ENCODE peak calls at places on chromosomes 3 and 15, in seven cellular contexts. L is A549; B is astrocyte of the spinal cord; J is cardiac muscle cell; C is K562; Q is H9; F is CD8-positive, alpha-beta T cell. E is an unnamed sample.

GRCh38 chr15:73781038-73781925 is 28.1 kb upstream of the INSYN1 start:
- DNase-seq in L (peak; percentile 36), Q (peak; percentile 56), F (no peak), J (peak; percentile 50), C (peak; percentile 60), B (no peak), E (no peak)

GRCh38 chr3:170226426-170226960 is 4.3 kb downstream of the PRKCI start:
- DNase-seq in L (no peak), C (no peak), Q (no peak), F (no peak), J (peak; percentile 32), B (peak; percentile 23), E (no peak)

GRCh38 chr15:47717036-47717611 is at the start of gene SEMA6D:
- DNase-seq in Q (peak; percentile 85), C (no peak), J (peak; percentile 79), B (peak; percentile 83), L (peak; percentile 12), F (no peak), E (peak; percentile 57)

GRCh38 chr3:106711650-106712049 is 665.6 kb upstream of the CCDC54 start:
- DNase-seq in J (peak; percentile 15), B (peak; percentile 81), F (no peak), L (no peak), C (no peak), Q (no peak), E (no peak)

GRCh38 chr3:47850062-47850802 is 47.3 kb downstream of the DHX30 start:
- DNase-seq in F (no peak), B (peak; percentile 32), Q (no peak), L (peak; percentile 44), C (peak; percentile 46), J (peak; percentile 48), E (no peak)

GRCh38 chr3:113607219-113607596 is 74.9 kb downstream of the SIDT1 start:
- DNase-seq in C (no peak), Q (no peak), J (no peak), F (no peak), B (no peak), L (no peak), E (no peak)

GRCh38 chr3:161369531-161369930 is 1.8 kb downstream of the SPTSSB start:
- DNase-seq in J (no peak), L (no peak), B (no peak), F (no peak), Q (no peak), C (no peak), E (no peak)

GRCh38 chr3:131072845-131073244 is 46.2 kb downstream of the NEK11 start:
- DNase-seq in B (no peak), Q (no peak), F (no peak), C (peak; percentile 4), L (no peak), J (peak; percentile 89), E (no peak)

GRCh38 chr3:16849240-16849639 is 35.5 kb upstream of the PLCL2 start:
- DNase-seq in B (peak; percentile 62), Q (no peak), J (peak; percentile 56), L (no peak), F (peak; percentile 44), C (no peak), E (peak; percentile 37)

GRCh38 chr3:151537751-151538150 is 76.9 kb upstream of the IGSF10 start:
- DNase-seq in B (peak; percentile 50), L (no peak), C (no peak), Q (no peak), F (no peak), J (peak; percentile 64), E (no peak)

GRCh38 chr3:20776717-20777116 is 590.7 kb upstream of the SGO1 start:
- DNase-seq in J (peak; percentile 15), B (no peak), L (no peak), F (no peak), C (no peak), Q (no peak), E (no peak)

GRCh38 chr15:55344206-55344605 is 25.2 kb downstream of the PIGB start:
- DNase-seq in Q (peak; percentile 50), C (no peak), J (peak; percentile 7), B (no peak), F (no peak), L (no peak), E (no peak)

GRCh38 chr3:47455806-47456452 is 19.8 kb downstream of the SCAP start:
- DNase-seq in L (no peak), C (no peak), J (peak; percentile 64), B (no peak), Q (no peak), F (no peak), E (no peak)

GRCh38 chr3:45341876-45342275 is 46.5 kb upstream of the LARS2 start:
- DNase-seq in B (no peak), L (no peak), F (no peak), Q (no peak), C (no peak), J (no peak), E (no peak)

GRCh38 chr3:45347329-45348000 is 40.9 kb upstream of the LARS2 start:
- DNase-seq in C (no peak), F (no peak), B (no peak), L (no peak), J (peak; percentile 12), Q (no peak), E (no peak)

GRCh38 chr3:45337839-45338470 is 50.4 kb upstream of the LARS2 start:
- DNase-seq in J (no peak), L (no peak), F (no peak), Q (no peak), C (no peak), B (no peak), E (no peak)

GRCh38 chr3:45345849-45346535 is 42.4 kb upstream of the LARS2 start:
- DNase-seq in Q (no peak), L (no peak), C (peak; percentile 73), F (no peak), J (no peak), B (no peak), E (no peak)

DNA sequence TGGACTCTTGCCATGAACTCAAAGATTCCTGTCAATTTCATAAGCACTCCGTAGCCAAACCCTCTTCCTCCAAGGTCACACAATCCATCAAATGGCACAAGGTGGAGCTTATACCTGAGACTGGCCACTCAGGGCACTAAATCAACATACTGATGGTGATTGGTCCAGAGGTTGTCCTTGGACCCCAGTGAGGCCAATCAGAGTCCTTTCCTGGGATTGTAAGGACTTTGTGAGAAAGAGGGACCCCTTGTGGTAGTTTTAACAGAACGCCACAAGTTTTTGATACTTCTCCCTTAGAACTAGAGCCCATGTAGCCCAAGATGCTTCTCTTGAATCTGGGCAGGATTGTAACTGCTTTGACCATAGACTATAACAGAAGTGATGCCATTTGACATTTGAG is 44.4 kb upstream of the LARS2 start:
- DNase-seq in B (no peak), F (no peak), Q (peak; percentile 44), C (peak; percentile 75), L (peak; percentile 47), J (peak; percentile 10), E (no peak)
- TF ChIP-seq CTCF in B (no peak), F (no peak), Q (peak; percentile 58), C (peak; percentile 46), L (no peak), J (no peak), E (no peak)

GRCh38 chr3:44969170-44969569 is 6.8 kb downstream of the ZDHHC3 start:
- DNase-seq in F (no peak), C (no peak), L (no peak), Q (no peak), J (no peak), B (no peak), E (no peak)

GRCh38 chr3:44965165-44965564 is 10.8 kb downstream of the ZDHHC3 start:
- DNase-seq in L (no peak), Q (no peak), C (no peak), B (no peak), J (no peak), F (no peak), E (no peak)

GRCh38 chr3:44969779-44970178 is 6.2 kb downstream of the ZDHHC3 start:
- DNase-seq in J (no peak), F (no peak), B (no peak), L (no peak), Q (no peak), C (no peak), E (no peak)

GRCh38 chr3:44968447-44968858 is 7.5 kb downstream of the ZDHHC3 start:
- DNase-seq in Q (no peak), J (no peak), L (no peak), F (no peak), B (no peak), C (no peak), E (no peak)

DNA sequence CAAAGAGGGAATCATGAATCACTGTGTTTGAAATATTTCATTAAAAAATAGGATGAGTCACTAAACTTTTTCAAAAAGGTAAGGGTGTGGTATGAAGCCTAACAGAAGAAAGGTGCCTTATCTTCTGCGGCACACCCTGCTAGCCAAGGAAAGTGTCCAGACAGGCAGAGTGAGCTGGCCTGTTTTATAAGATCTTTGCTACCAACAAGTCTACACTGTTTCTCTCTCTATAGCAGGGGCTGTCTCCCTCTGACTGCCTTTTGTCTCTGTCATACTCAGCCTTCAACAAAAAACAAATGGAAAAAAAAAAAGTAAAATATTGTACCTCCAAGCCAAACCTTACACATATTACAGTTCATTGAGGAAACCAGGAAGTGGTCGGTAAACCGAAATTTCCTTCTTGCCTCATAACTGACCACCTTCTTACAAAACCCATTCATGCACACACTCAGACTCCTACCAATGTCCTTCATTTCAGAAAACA is 9.1 kb downstream of the ZDHHC3 start:
- DNase-seq in Q (no peak), L (no peak), B (no peak), F (no peak), J (peak; percentile 34), C (peak; percentile 83), E (no peak)
- TF ChIP-seq CTCF in Q (no peak), L (no peak), B (no peak), F (no peak), J (no peak), C (no peak), E (no peak)

DNA sequence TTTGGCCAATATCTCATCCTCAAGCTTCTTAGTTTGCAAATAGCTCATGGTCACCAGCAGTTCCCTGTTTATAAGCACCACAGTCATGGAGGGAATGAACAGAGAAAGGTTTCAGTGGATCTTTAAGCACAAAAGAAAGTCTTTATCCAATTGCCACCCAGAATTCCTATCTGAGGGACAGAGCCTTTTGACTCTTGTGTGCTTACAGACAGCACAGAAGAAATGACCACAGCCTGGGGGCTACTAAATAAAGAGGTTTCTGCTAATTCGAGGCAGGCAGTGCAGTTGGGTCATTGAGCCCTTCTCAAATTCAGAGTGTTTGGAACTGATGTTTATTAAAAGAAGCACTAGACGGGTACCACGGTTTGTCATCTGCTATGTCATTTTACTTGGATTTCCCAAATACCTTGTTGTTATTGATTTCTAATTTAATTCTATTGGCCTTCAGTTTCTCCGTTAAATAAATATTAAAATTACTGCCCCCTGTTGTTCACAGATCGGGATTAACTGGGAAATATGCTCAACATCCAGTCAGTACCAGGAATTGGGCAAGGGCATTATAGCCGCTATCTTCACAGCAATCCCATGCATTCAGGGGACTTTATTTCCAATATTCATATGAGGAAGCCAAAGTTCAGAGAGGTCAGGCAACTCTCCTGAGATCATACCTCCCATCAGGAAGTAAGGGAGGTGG is 3.6 kb downstream of the PRICKLE2 start:
- DNase-seq in Q (no peak), F (no peak), C (no peak), L (no peak), J (no peak), B (no peak), E (no peak)
- TF ChIP-seq CTCF in Q (no peak), F (no peak), C (no peak), L (peak; percentile 33), J (no peak), B (no peak), E (no peak)

DNA sequence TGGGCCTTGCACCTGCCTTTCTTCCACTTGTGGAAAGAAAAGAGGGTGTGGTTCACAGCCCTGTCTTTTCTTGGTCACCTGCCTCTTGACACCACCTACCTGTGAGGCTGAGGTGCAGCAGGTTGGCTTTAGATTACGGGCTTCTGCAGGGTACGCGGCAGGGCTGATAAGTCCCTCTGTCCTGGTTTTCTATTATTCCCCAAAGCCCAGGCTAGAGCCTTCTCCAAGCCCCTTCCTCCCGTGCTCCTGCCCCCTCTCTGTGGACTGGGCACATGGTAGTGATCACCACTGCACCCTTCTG is 44.8 kb upstream of the HACD2 start:
- DNase-seq in F (no peak), L (no peak), J (no peak), B (no peak), C (no peak), Q (no peak), E (no peak)
- TF ChIP-seq CTCF in F (no peak), L (no peak), J (no peak), B (no peak), C (no peak), Q (peak; percentile 57), E (no peak)

E was measured in GM13976.